ENCODE peak calls at places on chromosomes 4 and X, in eight cellular contexts. N, K, E, M, J, Y, I and H are unnamed samples.

GRCh38 chr4:72857787-72858186 is 211.7 kb downstream of the COX18 start:
- DNase-seq in N (no peak), K (no peak), E (peak; percentile 2), M (no peak), J (no peak), Y (no peak), I (no peak), H (no peak)

GRCh38 chr4:104860227-104861123 is 286.2 kb upstream of the TET2 start:
- DNase-seq in N (peak; percentile 62), K (peak; percentile 56), E (peak; percentile 63), M (peak; percentile 44), J (peak; percentile 84), Y (peak; percentile 70), I (peak; percentile 11), H (peak; percentile 37)

GRCh38 chrX:43661521-43662240 is 5.6 kb downstream of the MAOA start:
- DNase-seq in N (no peak), K (no peak), E (no peak), M (no peak), J (no peak), Y (no peak), I (no peak), H (no peak)

GRCh38 chr4:151408380-151408629 is 671 bp upstream of the FHIP1A start:
- DNase-seq in N (no peak), K (no peak), E (no peak), M (no peak), J (no peak), Y (no peak), I (no peak), H (no peak)

GRCh38 chr4:126954537-126955291 is 678.0 kb upstream of the INTU start:
- DNase-seq in N (no peak), K (no peak), E (no peak), M (no peak), J (no peak), Y (no peak), I (no peak), H (no peak)

GRCh38 chrX:40418413-40419195 is 162.2 kb upstream of the ATP6AP2 start:
- DNase-seq in N (no peak), K (no peak), E (no peak), M (no peak), J (no peak), Y (no peak), I (no peak), H (no peak)

GRCh38 chr4:187283306-187283705 is 559.6 kb upstream of the FAT1 start:
- DNase-seq in N (no peak), K (no peak), E (peak; percentile 52), M (no peak), J (no peak), Y (no peak), I (no peak), H (no peak)

GRCh38 chr4:111475001-111475400 is 670.3 kb upstream of the FAM241A start:
- DNase-seq in N (no peak), K (peak; percentile 8), E (peak; percentile 62), M (no peak), J (peak; percentile 32), Y (no peak), I (no peak), H (no peak)